ENCODE peak calls at places on chromosomes 11 and 22, in four cellular contexts. W is GM12878, I is prostate gland, X is GM23338. K is an unnamed sample.

GRCh38 chr11:14584595-14584994 is 59.0 kb upstream of the PDE3B start:
- DNase-seq in X (no peak), W (no peak), I (no peak), K (no peak)

GRCh38 chr11:2933376-2934056 is 4.3 kb upstream of the PHLDA2 start:
- DNase-seq in W (peak), X (peak), I (no peak), K (peak)

GRCh38 chr11:47257518-47258316 is at the start of gene NR1H3:
- DNase-seq in W (no peak), I (peak), X (peak), K (peak)

GRCh38 chr11:66015094-66015881 is 3.5 kb downstream of the CST6 start:
- DNase-seq in I (no peak), X (no peak), W (no peak), K (no peak)

GRCh38 chr11:1202776-1203504 is 19.9 kb upstream of the MUC5B start:
- DNase-seq in I (peak), X (peak), W (no peak), K (peak)

GRCh38 chr11:77209663-77210062 is 81.6 kb downstream of the MYO7A start:
- DNase-seq in I (no peak), X (no peak), W (no peak), K (no peak)

GRCh38 chr22:32531955-32532818 is 57.6 kb downstream of the FBXO7 start:
- DNase-seq in I (no peak), W (no peak), X (peak), K (peak)

GRCh38 chr11:3665336-3666022 is 5.7 kb downstream of the CHRNA10 start:
- DNase-seq in X (no peak), I (no peak), W (no peak), K (no peak)

GRCh38 chr22:17313591-17313990 is 55.7 kb upstream of the CECR2 start:
- DNase-seq in I (no peak), X (no peak), W (no peak), K (no peak)

GRCh38 chr11:77322926-77323590 is 21.6 kb upstream of the GDPD4 start:
- DNase-seq in X (no peak), I (no peak), W (no peak), K (no peak)

GRCh38 chr11:75664366-75664765 is 4.5 kb downstream of the MAP6 start:
- DNase-seq in X (no peak), I (no peak), W (no peak), K (no peak)

GRCh38 chr11:134037093-134037908 is 31.6 kb upstream of the JAM3 start:
- DNase-seq in W (peak), I (peak), X (peak), K (peak)

GRCh38 chr11:133844217-133844616 is 1.1 kb downstream of the SPATA19 start:
- DNase-seq in W (no peak), I (no peak), X (no peak), K (no peak)

GRCh38 chr22:27241430-27242110 is 560.0 kb downstream of the MN1 start:
- DNase-seq in X (no peak), W (no peak), I (no peak), K (no peak)

GRCh38 chr22:31084811-31085492 is 3.8 kb downstream of the SMTN start:
- DNase-seq in I (peak), W (peak), X (peak), K (peak)

GRCh38 chr11:66081505-66081904 is 11.4 kb downstream of the PACS1 start:
- DNase-seq in X (no peak), W (no peak), I (peak), K (peak)

GRCh38 chr11:72002841-72003775 is 4.4 kb downstream of the IL18BP start:
- DNase-seq in X (no peak), W (no peak), I (no peak), K (no peak)

GRCh38 chr11:111566324-111566723 is 25.8 kb downstream of the LAYN start:
- DNase-seq in X (peak), I (no peak), W (no peak), K (no peak)
- TF ChIP-seq CTCF in X (peak), I (no peak), W (no peak), K (no peak)

GRCh38 chr11:121482231-121483129 is 29.7 kb upstream of the SORL1-AS1 start:
- DNase-seq in X (no peak), I (no peak), W (peak), K (no peak)
- TF ChIP-seq POLR2AphosphoS5 in X (no peak), I (no peak), W (no peak), K (no peak)

GRCh38 chr11:128628686-128629085 is 41.3 kb upstream of the ETS1 start:
- DNase-seq in W (no peak), X (no peak), I (no peak), K (no peak)

GRCh38 chr11:128626913-128627665 is 39.7 kb upstream of the ETS1 start:
- DNase-seq in I (no peak), X (no peak), W (no peak), K (no peak)

GRCh38 chr11:128629516-128630106 is 42.3 kb upstream of the ETS1 start:
- DNase-seq in W (no peak), I (no peak), X (no peak), K (no peak)

GRCh38 chr11:128628343-128628673 is 41.0 kb upstream of the ETS1 start:
- DNase-seq in W (no peak), X (no peak), I (no peak), K (no peak)

DNA sequence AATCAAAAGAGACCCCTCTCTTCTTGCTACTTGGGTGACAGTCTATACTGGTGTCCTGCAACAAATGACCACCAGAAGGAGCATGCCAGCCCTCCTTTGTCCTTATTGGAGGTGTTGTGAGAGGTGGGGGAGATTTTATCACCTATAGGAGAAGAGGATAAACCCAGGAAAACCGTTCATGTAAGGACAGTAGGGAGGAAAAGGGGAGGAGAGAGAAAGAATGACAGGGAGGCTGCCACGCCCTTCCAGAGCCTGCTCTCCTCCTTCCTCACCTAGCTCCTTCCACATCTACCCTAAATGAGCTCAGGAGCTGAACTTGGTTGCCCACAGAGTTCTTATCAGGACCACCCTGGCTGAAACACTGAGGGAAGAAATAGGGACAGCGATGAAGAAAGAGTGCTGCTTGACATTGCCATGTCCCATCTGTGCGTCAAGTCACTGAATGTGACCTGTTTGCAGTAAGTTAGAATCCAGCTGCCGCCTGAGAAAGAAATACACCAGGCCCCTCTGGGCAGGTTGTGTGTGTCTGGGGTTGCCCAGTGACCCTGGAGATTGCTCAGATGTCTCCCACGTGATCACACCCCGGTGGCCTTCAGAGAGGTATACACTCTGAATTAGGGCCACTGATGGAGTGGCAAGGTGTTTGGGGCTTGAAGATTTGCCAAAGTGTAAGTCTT is 40.4 kb upstream of the ETS1 start:
- DNase-seq in W (no peak), I (no peak), X (peak), K (no peak)
- TF ChIP-seq CTCF in W (no peak), I (no peak), X (peak), K (no peak)

GRCh38 chr11:10488581-10489443 is 33.7 kb downstream of the AMPD3 start:
- DNase-seq in W (peak), I (peak), X (no peak), K (peak)
- TF ChIP-seq POLR2AphosphoS5 in W (no peak), I (no peak), X (no peak), K (no peak)

DNA sequence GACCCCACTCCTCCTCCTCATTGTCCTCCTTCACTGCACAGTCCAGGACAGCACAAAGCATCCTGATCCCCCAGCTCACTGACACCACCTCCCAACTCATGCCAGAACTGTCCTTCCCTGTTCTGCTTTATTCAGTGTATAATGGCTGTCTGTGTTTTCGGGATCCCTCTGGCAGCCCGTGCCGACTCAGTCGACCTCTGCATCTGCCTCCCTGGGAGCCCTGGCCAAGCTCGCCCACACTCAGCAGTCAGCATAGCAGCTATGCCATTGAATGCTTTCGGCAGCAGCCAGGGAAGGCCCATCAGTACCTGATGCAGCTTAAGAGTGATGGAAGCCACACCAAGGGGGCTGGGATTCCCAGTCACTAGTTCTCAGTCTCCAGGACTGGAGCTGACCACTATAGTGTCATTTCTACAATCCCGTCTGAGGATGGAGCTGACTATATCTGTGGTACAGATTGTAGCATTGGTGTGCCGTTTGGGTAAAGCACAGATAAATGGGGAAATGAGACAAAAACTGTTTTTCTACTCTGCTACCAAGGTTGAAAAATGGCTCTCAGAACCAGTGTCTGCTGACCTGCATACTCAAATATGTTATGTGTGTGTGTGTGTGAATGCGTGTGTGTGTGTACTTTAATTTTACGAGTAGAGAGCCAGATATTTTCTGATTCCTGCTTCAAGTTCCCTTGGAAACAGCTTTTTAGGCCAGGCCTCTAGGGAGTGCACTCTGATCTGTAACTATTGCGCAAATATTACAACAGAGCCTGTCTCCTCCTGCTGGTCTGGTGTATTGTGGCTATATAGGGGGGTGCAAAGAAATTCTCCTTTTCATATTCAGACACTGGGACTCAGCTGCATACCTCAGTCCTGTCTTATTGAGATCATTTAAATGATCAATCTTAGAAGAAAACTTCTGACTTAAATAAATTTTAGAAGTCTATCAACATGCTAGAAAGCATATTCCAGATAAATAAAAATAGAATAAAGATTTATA is 78.8 kb upstream of the TOP3B start:
- DNase-seq in I (no peak), W (no peak), X (no peak), K (peak)
- TF ChIP-seq CTCF in I (peak), W (peak), X (no peak), K (no peak)

GRCh38 chr11:46119352-46120216 is 1.7 kb downstream of the PHF21A start:
- DNase-seq in I (peak), W (no peak), X (peak), K (peak)
- TF ChIP-seq POLR2AphosphoS5 in I (peak), W (no peak), X (no peak), K (no peak)

GRCh38 chr22:29609139-29609538 is 5.7 kb downstream of the NF2 start:
- DNase-seq in I (no peak), X (peak), W (no peak), K (no peak)
- TF ChIP-seq CTCF in I (no peak), X (peak), W (peak), K (no peak)

GRCh38 chr11:86741489-86742435 is 58.6 kb upstream of the PRSS23 start:
- DNase-seq in W (no peak), X (no peak), I (no peak), K (no peak)

GRCh38 chr11:86742436-86742805 is 57.9 kb upstream of the PRSS23 start:
- DNase-seq in W (no peak), X (no peak), I (no peak), K (no peak)

GRCh38 chr11:86740628-86741488 is 59.5 kb upstream of the PRSS23 start:
- DNase-seq in W (no peak), I (peak), X (peak), K (peak)

GRCh38 chr11:86745571-86745970 is 54.8 kb upstream of the PRSS23 start:
- DNase-seq in I (no peak), X (no peak), W (no peak), K (no peak)

DNA sequence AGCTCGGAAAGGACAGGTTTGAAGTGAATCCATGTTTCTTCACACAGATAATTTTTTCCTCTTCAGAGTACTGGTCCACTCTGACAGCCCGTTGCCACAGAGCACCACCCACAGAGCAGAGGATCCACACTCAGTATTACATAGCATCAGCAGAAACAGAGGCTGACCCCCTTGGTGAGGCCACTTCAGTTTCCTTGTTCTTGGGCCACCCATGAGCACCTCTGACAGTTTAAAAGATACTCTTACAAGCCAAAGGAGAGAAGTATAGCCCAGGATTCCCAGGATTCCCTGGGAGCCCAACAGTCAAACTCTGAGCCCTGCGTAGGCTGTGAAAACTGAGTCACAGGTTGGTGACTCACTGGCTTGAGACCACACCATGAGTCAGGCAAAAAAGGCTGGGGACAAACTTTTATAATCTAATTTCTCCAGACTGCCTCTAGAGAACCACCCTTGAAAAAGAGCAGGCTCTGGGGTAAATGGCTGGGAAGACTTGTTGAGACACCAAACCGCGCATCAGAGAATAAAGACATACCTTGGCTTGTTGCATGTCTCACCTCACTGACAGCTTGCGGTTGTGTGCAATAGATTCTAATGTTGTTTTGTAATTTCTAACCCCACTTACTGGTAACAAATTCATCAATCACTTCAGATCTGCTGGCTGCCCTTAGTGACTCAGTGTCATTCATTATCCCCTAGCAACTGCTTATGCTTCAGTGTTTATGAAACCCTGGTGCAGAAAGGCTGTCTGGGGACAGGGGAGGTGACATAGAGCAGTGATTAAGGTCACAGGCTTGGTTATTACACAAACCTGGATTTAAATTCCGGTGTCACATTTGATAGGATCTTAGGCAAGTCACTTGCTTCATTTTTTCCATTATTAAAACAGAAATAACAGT is 56.9 kb upstream of the PRSS23 start:
- DNase-seq in W (no peak), X (no peak), I (no peak), K (peak)
- TF ChIP-seq POLR2AphosphoS5 in W (no peak), X (no peak), I (no peak), K (peak)

GRCh38 chr22:50542416-50542927 is 3.2 kb upstream of the KLHDC7B start:
- DNase-seq in W (peak), I (no peak), X (no peak), K (no peak)

GRCh38 chr22:50546326-50547230 is 879 bp downstream of the KLHDC7B start:
- DNase-seq in I (no peak), X (no peak), W (no peak), K (no peak)

GRCh38 chr22:50544746-50545253 is 899 bp upstream of the KLHDC7B start:
- DNase-seq in I (no peak), X (no peak), W (no peak), K (no peak)

GRCh38 chr22:50545522-50546325 is at the start of gene KLHDC7B:
- DNase-seq in I (no peak), X (no peak), W (no peak), K (no peak)

GRCh38 chr22:50544078-50544745 is 1.5 kb upstream of the KLHDC7B start:
- DNase-seq in W (no peak), I (peak), X (peak), K (peak)
- TF ChIP-seq CTCF in W (peak), I (peak), X (peak), K (no peak)

K was measured in sigmoid colon.